ENCODE peak calls at places on chromosomes 12 and 14, in six cellular contexts. A, R, V, Y, H and E are unnamed samples. For H4K20me1, the result is how much of the 10 kb centered on the place peaks cover.

GRCh38 chr12:112314981-112315380 is 67.2 kb downstream of the HECTD4 start:
- DNase-seq in A (no peak), R (no peak), V (peak), Y (no peak), H (no peak), E (no peak)

GRCh38 chr14:21467620-21468019 is 9.1 kb downstream of the RAB2B start:
- DNase-seq in A (no peak), R (peak), V (peak), Y (peak), H (peak), E (no peak)

GRCh38 chr14:99774526-99775307 is 18.5 kb upstream of the EML1 start:
- DNase-seq in A (peak), R (no peak), V (peak), Y (peak), H (no peak), E (no peak)

GRCh38 chr14:92914087-92914656 is 8.8 kb upstream of the CHGA start:
- DNase-seq in A (peak), R (peak), V (peak), Y (peak), H (peak), E (no peak)

GRCh38 chr12:91722072-91722471 is 423.6 kb downstream of the BTG1 start:
- DNase-seq in A (no peak), R (no peak), V (no peak), Y (peak), H (no peak), E (no peak)

GRCh38 chr12:109915171-109916040 is 15.3 kb downstream of the TCHP start:
- DNase-seq in A (no peak), R (no peak), V (no peak), Y (no peak), H (no peak), E (no peak)

GRCh38 chr12:30440826-30441602 is 254.7 kb downstream of the IPO8 start:
- DNase-seq in A (peak), R (peak), V (peak), Y (peak), H (peak), E (peak)

GRCh38 chr14:90602088-90602687 is 205.4 kb downstream of the CALM1 start:
- DNase-seq in A (no peak), R (peak), V (no peak), Y (no peak), H (no peak), E (no peak)

GRCh38 chr12:29681996-29682534 is 101.7 kb downstream of the TMTC1 start:
- DNase-seq in A (no peak), R (peak), V (peak), Y (no peak), H (no peak), E (no peak)

GRCh38 chr12:107590369-107591094 is 95.1 kb upstream of the PWP1 start:
- DNase-seq in A (no peak), R (no peak), V (no peak), Y (peak), H (no peak), E (no peak)

GRCh38 chr14:31934767-31935266 is 142.3 kb upstream of the ARHGAP5 start:
- DNase-seq in A (peak), R (peak), V (peak), Y (peak), H (peak), E (peak)

GRCh38 chr12:19026637-19027508 is 102.7 kb upstream of the PLEKHA5 start:
- DNase-seq in A (no peak), R (no peak), V (no peak), Y (no peak), H (no peak), E (no peak)

GRCh38 chr12:91109148-91109564 is 2.1 kb downstream of the LUM start:
- DNase-seq in A (peak), R (peak), V (peak), Y (peak), H (peak), E (peak)

GRCh38 chr12:6084261-6084968 is 40.1 kb downstream of the VWF start:
- DNase-seq in A (peak), R (peak), V (peak), Y (peak), H (peak), E (peak)

GRCh38 chr12:21026302-21026701 is 104.7 kb upstream of the SLCO1B1 start:
- DNase-seq in A (no peak), R (no peak), V (no peak), Y (no peak), H (no peak), E (no peak)

GRCh38 chr12:34257093-34257492 is 234.8 kb downstream of the ALG10 start:
- DNase-seq in A (no peak), R (no peak), V (no peak), Y (no peak), H (no peak), E (no peak)

GRCh38 chr12:59398164-59398563 is 197.7 kb upstream of the SLC16A7 start:
- DNase-seq in A (no peak), R (no peak), V (no peak), Y (peak), H (no peak), E (no peak)

GRCh38 chr12:30457621-30458289 is 237.9 kb downstream of the IPO8 start:
- DNase-seq in A (peak), R (peak), V (peak), Y (peak), H (peak), E (peak)

GRCh38 chr12:117352260-117352659 is 9.2 kb downstream of the NOS1 start:
- DNase-seq in A (no peak), R (no peak), V (no peak), Y (no peak), H (no peak), E (no peak)

GRCh38 chr12:100868487-100868886 is 73.9 kb downstream of the ANO4 start:
- DNase-seq in A (no peak), R (peak), V (peak), Y (peak), H (no peak), E (no peak)

GRCh38 chr12:121289962-121290361 is 6.5 kb downstream of the CAMKK2 start:
- DNase-seq in A (no peak), R (no peak), V (no peak), Y (no peak), H (no peak), E (no peak)
- H4K20me1 ChIP-seq in A (under half), R (under half), V (under half), Y (under half), H (under half), E (under half)

GRCh38 chr12:93638095-93638494 is 39.1 kb upstream of the CRADD start:
- DNase-seq in A (no peak), R (peak), V (peak), Y (peak), H (no peak), E (no peak)

GRCh38 chr12:93634416-93634815 is 42.8 kb upstream of the CRADD start:
- DNase-seq in A (no peak), R (no peak), V (peak), Y (peak), H (no peak), E (no peak)

GRCh38 chr12:93636708-93637107 is 40.5 kb upstream of the CRADD start:
- DNase-seq in A (no peak), R (no peak), V (no peak), Y (no peak), H (no peak), E (no peak)

GRCh38 chr12:93632383-93632782 is 44.8 kb upstream of the CRADD start:
- DNase-seq in A (no peak), R (no peak), V (no peak), Y (no peak), H (no peak), E (no peak)
- H4K20me1 ChIP-seq in A (under half), R (under half), V (under half), Y (under half), H (under half), E (under half)

DNA sequence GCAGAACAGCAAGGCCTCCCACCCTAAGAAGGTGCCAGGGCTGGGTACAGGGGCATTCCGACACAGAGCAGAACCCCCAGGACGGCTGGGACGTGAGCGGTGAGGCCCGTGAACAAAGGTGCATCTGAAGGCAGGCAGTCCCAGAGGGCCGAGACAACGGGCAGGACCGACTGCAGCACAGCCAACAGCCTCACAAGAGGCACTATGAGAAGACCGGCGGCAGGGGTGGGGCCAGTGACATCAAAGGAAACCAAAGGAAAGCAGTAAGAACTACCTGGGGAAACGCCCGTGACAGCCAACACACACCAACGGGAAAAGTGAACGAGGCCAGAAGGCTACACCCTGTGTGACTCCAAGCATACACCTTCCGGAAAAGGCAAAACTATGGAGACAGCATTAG is 9.1 kb downstream of the BTBD6 start:
- DNase-seq in A (no peak), R (no peak), V (no peak), Y (no peak), H (no peak), E (no peak)
- H4K20me1 ChIP-seq in A (under half), R (under half), V (under half), Y (under half), H (under half), E (under half)

GRCh38 chr14:104696671-104697316 is 7.4 kb downstream of the INF2 start:
- DNase-seq in A (no peak), R (no peak), V (no peak), Y (no peak), H (no peak), E (no peak)
- H4K20me1 ChIP-seq in A (under half), R (under half), V (half or more), Y (under half), H (under half), E (under half)